ENCODE peak calls at places on chromosomes 7 and 10, in eight cellular contexts. V is brain microvascular endothelial cell; R is uterus; D is CD8-positive, alpha-beta T cell; L is CD8-positive, alpha-beta memory T cell; Z is AG04450; I is A549; J is MM.1S. K is an unnamed sample.

GRCh38 chr7:80493121-80493849 is 18.6 kb downstream of the GNAT3 start:
- DNase-seq in V (no peak), R (no peak), D (no peak), L (no peak), Z (no peak), I (no peak), J (no peak), K (no peak)

GRCh38 chr10:3186365-3186764 is 13.8 kb upstream of the PITRM1 start:
- DNase-seq in V (no peak), R (no peak), D (no peak), L (no peak), Z (no peak), I (no peak), J (no peak), K (no peak)

GRCh38 chr10:111598433-111599059 is 521.7 kb downstream of the ADRA2A start:
- DNase-seq in V (peak), R (peak), D (no peak), L (peak), Z (no peak), I (peak), J (peak), K (no peak)

GRCh38 chr7:15707570-15707969 is 21.1 kb upstream of the MEOX2 start:
- DNase-seq in V (no peak), R (no peak), D (no peak), L (no peak), Z (no peak), I (no peak), J (no peak), K (no peak)

GRCh38 chr7:43072530-43072929 is 39.9 kb upstream of the HECW1 start:
- DNase-seq in V (peak), R (no peak), D (no peak), L (no peak), Z (no peak), I (no peak), J (peak), K (no peak)

GRCh38 chr10:24156686-24157085 is 52.3 kb upstream of the KIAA1217 start:
- DNase-seq in V (no peak), R (no peak), D (no peak), L (no peak), Z (no peak), I (no peak), J (no peak), K (peak)

GRCh38 chr10:69318997-69319727 is 40.9 kb downstream of the HK1 start:
- DNase-seq in V (peak), R (peak), D (peak), L (peak), Z (no peak), I (peak), J (no peak), K (no peak)

GRCh38 chr7:31110331-31111108 is 58.4 kb downstream of the ADCYAP1R1 start:
- DNase-seq in V (no peak), R (no peak), D (no peak), L (no peak), Z (no peak), I (no peak), J (no peak), K (no peak)

GRCh38 chr10:77959384-77959783 is 32.8 kb upstream of the DLG5 start:
- DNase-seq in V (no peak), R (no peak), D (no peak), L (no peak), Z (no peak), I (no peak), J (no peak), K (no peak)

GRCh38 chr10:78401882-78402367 is 368.3 kb downstream of the RPS24 start:
- DNase-seq in V (no peak), R (no peak), D (no peak), L (no peak), Z (no peak), I (no peak), J (no peak), K (no peak)

GRCh38 chr7:132783824-132784223 is 207.6 kb upstream of the PLXNA4 start:
- DNase-seq in V (peak), R (no peak), D (no peak), L (no peak), Z (peak), I (peak), J (no peak), K (peak)

GRCh38 chr7:52715701-52716100 is 319.7 kb upstream of the POM121L12 start:
- DNase-seq in V (no peak), R (no peak), D (no peak), L (no peak), Z (no peak), I (no peak), J (no peak), K (no peak)

GRCh38 chr7:41824284-41824683 is 121.4 kb upstream of the INHBA start:
- DNase-seq in V (peak), R (no peak), D (no peak), L (no peak), Z (no peak), I (no peak), J (no peak), K (no peak)

GRCh38 chr10:24723386-24723787 is 300 bp downstream of the ARHGAP21 start:
- DNase-seq in V (no peak), R (no peak), D (no peak), L (no peak), Z (no peak), I (peak), J (peak), K (no peak)

GRCh38 chr7:64691831-64692230 is 25.9 kb downstream of the ZNF107 start:
- DNase-seq in V (no peak), R (no peak), D (no peak), L (no peak), Z (no peak), I (no peak), J (no peak), K (no peak)

GRCh38 chr10:104387130-104387888 is 33.7 kb downstream of the CFAP58 start:
- DNase-seq in V (no peak), R (no peak), D (no peak), L (no peak), Z (no peak), I (no peak), J (peak), K (no peak)

GRCh38 chr7:90540406-90540805 is 55.7 kb upstream of the CDK14 start:
- DNase-seq in V (no peak), R (no peak), D (no peak), L (no peak), Z (no peak), I (no peak), J (no peak), K (peak)

GRCh38 chr10:70186571-70186970 is 16.3 kb upstream of the SAR1A start:
- DNase-seq in V (no peak), R (no peak), D (no peak), L (no peak), Z (no peak), I (no peak), J (no peak), K (no peak)

GRCh38 chr10:102009801-102010425 is 46.1 kb downstream of the ARMH3 start:
- DNase-seq in V (peak), R (peak), D (no peak), L (peak), Z (peak), I (peak), J (peak), K (peak)

GRCh38 chr7:134547738-134548054 is 1.2 kb upstream of the AKR1B15 start:
- DNase-seq in V (peak), R (peak), D (no peak), L (peak), Z (no peak), I (peak), J (peak), K (no peak)

GRCh38 chr10:26697922-26698608 is 564 bp downstream of the PDSS1 start:
- DNase-seq in V (no peak), R (no peak), D (no peak), L (no peak), Z (no peak), I (peak), J (no peak), K (no peak)

GRCh38 chr7:101604331-101604933 is 24.7 kb downstream of the MYL10 start:
- DNase-seq in V (no peak), R (no peak), D (no peak), L (no peak), Z (no peak), I (no peak), J (no peak), K (no peak)

GRCh38 chr7:22127835-22128527 is 182.3 kb upstream of the CDCA7L start:
- DNase-seq in V (no peak), R (no peak), D (no peak), L (no peak), Z (no peak), I (no peak), J (no peak), K (no peak)

GRCh38 chr7:127922661-127923060 is 108.6 kb downstream of the LRRC4 start:
- DNase-seq in V (no peak), R (no peak), D (no peak), L (no peak), Z (no peak), I (no peak), J (no peak), K (no peak)

GRCh38 chr10:23558361-23558799 is 119.5 kb downstream of the OTUD1 start:
- DNase-seq in V (no peak), R (no peak), D (no peak), L (no peak), Z (no peak), I (no peak), J (no peak), K (no peak)

DNA sequence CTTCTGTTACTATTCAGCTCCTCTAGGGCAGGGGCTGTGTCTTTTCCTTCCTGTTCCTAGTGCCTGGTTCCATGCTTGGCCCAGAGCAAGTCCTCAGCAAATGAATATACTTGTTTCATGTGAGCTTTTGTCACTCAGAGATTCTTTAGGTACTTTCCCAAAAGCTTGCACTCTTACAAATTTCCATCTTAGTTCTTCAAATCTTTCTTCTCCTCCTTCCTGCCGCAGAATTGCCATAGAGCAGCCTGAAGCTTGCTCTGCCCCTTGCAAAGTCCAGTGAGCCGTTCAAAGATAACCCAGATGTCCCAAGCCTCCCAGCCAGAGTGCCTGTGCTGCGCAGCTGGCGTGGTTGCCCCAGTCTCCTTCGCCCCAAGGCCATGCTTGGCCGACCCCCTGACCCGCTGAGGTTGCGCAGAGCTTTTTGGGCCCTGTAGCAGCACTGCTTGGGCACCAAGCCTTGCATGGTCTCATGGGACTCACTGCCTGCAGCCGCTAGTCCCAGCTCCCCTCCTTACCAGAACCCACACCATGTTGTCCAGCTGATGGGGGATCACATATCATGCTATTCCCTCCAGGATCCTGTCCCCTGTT is 20.7 kb downstream of the CHST3 start:
- DNase-seq in V (no peak), R (no peak), D (no peak), L (no peak), Z (no peak), I (no peak), J (no peak), K (no peak)
- H3K27ac ChIP-seq in V (peak), R (peak), D (no peak), L (no peak), Z (peak), I (no peak), J (no peak), K (no peak)

GRCh38 chr10:110459600-110459999 is 38.1 kb upstream of the DUSP5 start:
- DNase-seq in V (no peak), R (no peak), D (no peak), L (no peak), Z (no peak), I (no peak), J (peak), K (no peak)
- H3K27ac ChIP-seq in V (no peak), R (no peak), D (no peak), L (no peak), Z (no peak), I (peak), J (peak), K (no peak)

DNA sequence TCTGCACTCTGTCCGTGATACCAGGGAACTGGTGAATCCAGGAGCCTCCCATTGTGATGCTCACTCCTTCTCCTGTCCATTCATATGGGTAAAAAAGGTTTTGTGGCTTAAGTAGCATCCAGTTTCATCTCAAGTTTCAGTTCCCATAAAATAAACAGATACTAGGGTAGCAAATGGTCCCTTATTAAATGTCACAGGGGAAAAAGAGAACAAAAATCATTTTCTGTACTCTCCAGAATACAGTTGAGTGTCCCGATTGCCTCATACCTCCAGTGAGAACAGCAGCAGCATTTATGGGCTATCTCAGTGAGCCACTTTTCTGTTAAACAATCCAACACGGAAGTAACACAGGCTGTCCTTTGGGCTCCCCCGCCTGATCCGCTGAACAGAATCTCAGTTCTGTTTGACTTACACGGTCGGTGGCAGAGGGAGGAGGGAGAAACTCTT is 179.6 kb downstream of the CELF2 start:
- DNase-seq in V (no peak), R (no peak), D (no peak), L (no peak), Z (no peak), I (no peak), J (no peak), K (no peak)
- H3K27ac ChIP-seq in V (no peak), R (no peak), D (no peak), L (no peak), Z (no peak), I (no peak), J (peak), K (no peak)

GRCh38 chr10:97408496-97408992 is 7.4 kb upstream of the RRP12 start:
- DNase-seq in V (no peak), R (no peak), D (no peak), L (no peak), Z (no peak), I (no peak), J (no peak), K (no peak)

GRCh38 chr10:97404044-97404443 is 2.9 kb upstream of the RRP12 start:
- DNase-seq in V (no peak), R (no peak), D (no peak), L (no peak), Z (no peak), I (no peak), J (no peak), K (no peak)

GRCh38 chr10:97407211-97407951 is 6.2 kb upstream of the RRP12 start:
- DNase-seq in V (peak), R (peak), D (no peak), L (peak), Z (peak), I (peak), J (peak), K (no peak)

GRCh38 chr10:97407952-97408248 is 6.8 kb upstream of the RRP12 start:
- DNase-seq in V (no peak), R (no peak), D (no peak), L (no peak), Z (no peak), I (no peak), J (no peak), K (no peak)

DNA sequence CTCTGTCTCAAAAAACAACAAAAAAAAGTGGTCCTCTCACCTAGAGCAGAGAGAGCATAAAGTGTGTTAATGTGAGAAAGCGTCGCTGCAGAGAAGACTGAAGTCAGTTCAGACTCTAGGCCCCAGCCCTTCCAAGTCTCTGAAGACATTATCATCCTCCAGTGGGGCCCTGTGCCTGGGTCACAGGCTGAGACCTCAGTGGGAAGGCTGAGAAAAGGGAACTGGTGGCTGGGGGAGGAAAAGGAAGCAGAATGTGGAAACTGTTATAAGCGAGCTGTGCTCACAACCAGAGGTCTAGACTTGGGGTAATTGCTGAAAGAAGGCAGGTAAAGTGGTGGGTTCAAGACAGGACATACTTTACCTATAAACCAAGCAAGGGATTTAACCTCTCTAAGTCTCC is 4.9 kb upstream of the RRP12 start:
- DNase-seq in V (no peak), R (no peak), D (no peak), L (no peak), Z (no peak), I (no peak), J (no peak), K (no peak)
- H3K27ac ChIP-seq in V (no peak), R (no peak), D (no peak), L (no peak), Z (no peak), I (no peak), J (no peak), K (peak)

GRCh38 chr10:55266797-55267196 is 465.8 kb upstream of the PCDH15 start:
- DNase-seq in V (no peak), R (no peak), D (no peak), L (no peak), Z (no peak), I (no peak), J (no peak), K (no peak)

GRCh38 chr10:55263327-55263726 is 462.3 kb upstream of the PCDH15 start:
- DNase-seq in V (no peak), R (no peak), D (no peak), L (no peak), Z (no peak), I (no peak), J (no peak), K (no peak)
- H3K27ac ChIP-seq in V (no peak), R (no peak), D (no peak), L (no peak), Z (no peak), I (no peak), J (no peak), K (no peak)

GRCh38 chr10:7123719-7124118 is 287.1 kb downstream of the SFMBT2 start:
- DNase-seq in V (no peak), R (no peak), D (no peak), L (no peak), Z (no peak), I (no peak), J (no peak), K (no peak)
- H3K27ac ChIP-seq in V (no peak), R (no peak), D (no peak), L (no peak), Z (no peak), I (no peak), J (no peak), K (no peak)

DNA sequence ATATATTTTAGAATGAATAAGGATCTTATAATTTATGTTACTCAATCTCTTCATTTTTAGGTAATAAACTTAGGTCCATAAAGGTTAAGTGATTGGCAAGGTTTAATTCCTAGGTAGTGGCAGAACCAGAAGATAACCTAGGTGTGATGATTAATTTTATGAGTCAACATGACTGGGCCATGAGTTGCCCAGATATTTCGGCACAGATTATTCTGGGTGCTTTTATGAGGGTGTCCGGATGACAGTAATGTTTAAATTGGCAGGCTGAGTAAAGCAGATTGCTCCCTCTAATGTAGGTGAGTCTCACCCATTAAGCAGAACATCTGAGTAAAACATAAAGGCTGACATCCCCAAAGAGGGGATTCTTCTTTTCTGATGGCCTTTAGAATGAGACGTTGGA is 1349.3 kb upstream of the CELF2 start:
- DNase-seq in V (no peak), R (no peak), D (no peak), L (no peak), Z (no peak), I (no peak), J (no peak), K (peak)
- H3K27ac ChIP-seq in V (no peak), R (no peak), D (no peak), L (no peak), Z (no peak), I (no peak), J (no peak), K (peak)

DNA sequence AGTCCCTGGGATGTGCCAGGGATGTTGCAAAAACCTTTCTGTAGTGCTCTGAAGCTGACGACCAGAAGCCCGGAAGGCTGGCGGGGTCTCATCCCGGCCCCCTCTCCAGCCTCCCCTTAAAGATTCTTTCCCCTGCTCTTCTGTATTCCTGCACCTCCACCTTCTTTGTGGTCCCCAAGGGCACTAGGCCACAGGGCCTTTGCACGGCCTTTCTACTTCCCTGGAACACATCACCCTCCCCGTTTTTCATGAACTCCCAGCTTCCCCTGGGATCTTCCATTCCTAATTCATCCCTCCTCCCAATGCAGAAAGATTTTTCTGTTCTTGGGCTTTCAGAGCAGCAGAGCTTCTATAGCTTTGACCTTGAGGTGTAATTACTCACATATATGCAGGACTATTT is 127.0 kb downstream of the CDH23 start:
- DNase-seq in V (no peak), R (no peak), D (no peak), L (no peak), Z (no peak), I (no peak), J (no peak), K (no peak)
- H3K27ac ChIP-seq in V (no peak), R (no peak), D (no peak), L (no peak), Z (no peak), I (no peak), J (no peak), K (no peak)